ENCODE peak calls at places on chromosome 20, in eight cellular contexts. V is activated naive CD8-positive, alpha-beta T cell treated with anti-CD3 and anti-CD28 coated beads for 36 hours; H is nucleus accumbens; Z is HCT116; Y is putamen; Q is neural crest cell; I is naive thymus-derived CD4-positive, alpha-beta T cell; M is ureter. C is an unnamed sample.

GRCh38 chr20:20606046-20606445 is 106.4 kb downstream of the RALGAPA2 start:
- DNase-seq in V (no peak), H (no peak), Z (no peak), Y (no peak), Q (no peak), I (no peak), M (no peak), C (no peak)

GRCh38 chr20:47011984-47012383 is 117.3 kb downstream of the EYA2 start:
- DNase-seq in V (no peak), H (no peak), Z (no peak), Y (no peak), Q (no peak), I (no peak), M (no peak), C (no peak)

GRCh38 chr20:3238616-3239025 is 369 bp downstream of the SLC4A11 start:
- DNase-seq in V (peak), H (no peak), Z (no peak), Y (no peak), Q (no peak), I (peak), M (no peak), C (peak)

GRCh38 chr20:2244993-2245392 is 50.8 kb upstream of the TGM3 start:
- DNase-seq in V (no peak), H (no peak), Z (no peak), Y (no peak), Q (no peak), I (no peak), M (no peak), C (no peak)

GRCh38 chr20:62067547-62068260 is 2.0 kb upstream of the TAF4 start:
- DNase-seq in V (no peak), H (no peak), Z (no peak), Y (no peak), Q (no peak), I (no peak), M (no peak), C (no peak)

GRCh38 chr20:52746190-52746589 is 226.0 kb upstream of the TSHZ2 start:
- DNase-seq in V (no peak), H (no peak), Z (no peak), Y (no peak), Q (no peak), I (no peak), M (no peak), C (no peak)

GRCh38 chr20:6178537-6178936 is 55.7 kb upstream of the FERMT1 start:
- DNase-seq in V (no peak), H (no peak), Z (peak), Y (no peak), Q (peak), I (no peak), M (no peak), C (no peak)

GRCh38 chr20:18258126-18258860 is 30.0 kb upstream of the ZNF133 start:
- DNase-seq in V (no peak), H (no peak), Z (no peak), Y (no peak), Q (no peak), I (no peak), M (no peak), C (no peak)

GRCh38 chr20:44693625-44694024 is 21.5 kb upstream of the CCN5 start:
- DNase-seq in V (no peak), H (no peak), Z (no peak), Y (no peak), Q (no peak), I (no peak), M (no peak), C (no peak)

GRCh38 chr20:64035933-64036345 is at the start of gene C20orf204:
- DNase-seq in V (no peak), H (no peak), Z (no peak), Y (no peak), Q (no peak), I (no peak), M (no peak), C (no peak)

GRCh38 chr20:4245542-4245941 is 230.2 kb upstream of the RNF24 start:
- DNase-seq in V (no peak), H (no peak), Z (no peak), Y (no peak), Q (no peak), I (no peak), M (no peak), C (no peak)

GRCh38 chr20:1322511-1323245 is 6.3 kb downstream of the SDCBP2 start:
- DNase-seq in V (no peak), H (no peak), Z (no peak), Y (no peak), Q (no peak), I (no peak), M (no peak), C (peak)

GRCh38 chr20:13771853-13772453 is 12.8 kb downstream of the ESF1 start:
- DNase-seq in V (no peak), H (no peak), Z (no peak), Y (no peak), Q (no peak), I (peak), M (no peak), C (no peak)

GRCh38 chr20:46477225-46477624 is 36.1 kb downstream of the ZNF334 start:
- DNase-seq in V (no peak), H (no peak), Z (no peak), Y (no peak), Q (no peak), I (no peak), M (no peak), C (no peak)

GRCh38 chr20:6140947-6141346 is 18.1 kb upstream of the FERMT1 start:
- DNase-seq in V (peak), H (no peak), Z (no peak), Y (no peak), Q (no peak), I (no peak), M (no peak), C (no peak)

GRCh38 chr20:39188264-39188765 is 226.2 kb downstream of the DHX35 start:
- DNase-seq in V (no peak), H (no peak), Z (no peak), Y (no peak), Q (no peak), I (no peak), M (no peak), C (no peak)

GRCh38 chr20:59824711-59825562 is 108.5 kb downstream of the SYCP2 start:
- DNase-seq in V (no peak), H (no peak), Z (no peak), Y (no peak), Q (no peak), I (no peak), M (no peak), C (no peak)

GRCh38 chr20:4929686-4930397 is 71.5 kb downstream of the SLC23A2 start:
- DNase-seq in V (no peak), H (no peak), Z (no peak), Y (no peak), Q (no peak), I (no peak), M (no peak), C (no peak)

GRCh38 chr20:53865905-53866786 is 204.2 kb downstream of the BCAS1 start:
- DNase-seq in V (no peak), H (no peak), Z (no peak), Y (no peak), Q (no peak), I (peak), M (peak), C (peak)

GRCh38 chr20:24604966-24605365 is 135.5 kb downstream of the SYNDIG1 start:
- DNase-seq in V (no peak), H (no peak), Z (no peak), Y (no peak), Q (no peak), I (no peak), M (peak), C (no peak)

GRCh38 chr20:57663681-57664451 is 43.6 kb upstream of the ZBP1 start:
- DNase-seq in V (no peak), H (no peak), Z (no peak), Y (no peak), Q (no peak), I (no peak), M (no peak), C (no peak)